ENCODE peak calls at places on chromosome 22, in six cellular contexts. One of them, this sample, is unnamed.
A peak's percentile ranks its signal among the peaks of the same experiment; 100 is the strongest.

GRCh38 chr22:46604306-46604690 is 15.9 kb upstream of the GRAMD4 start:
- DNase-seq in NCI-H2029: no peak
- DNase-seq in left ventricle myocardium inferior: no peak
- DNase-seq in left ventricle myocardium superior: peak; percentile 47
- DNase-seq in immature natural killer cell: peak; percentile 75
- DNase-seq in nephron progenitor cell: no peak
- DNase-seq in this sample: no peak

GRCh38 chr22:45225732-45226560 is 14.7 kb downstream of the KIAA0930 start:
- DNase-seq in NCI-H2029: no peak
- DNase-seq in left ventricle myocardium superior: no peak
- DNase-seq in left ventricle myocardium inferior: no peak
- DNase-seq in immature natural killer cell: no peak
- DNase-seq in nephron progenitor cell: no peak
- DNase-seq in this sample: no peak

GRCh38 chr22:39528080-39528661 is 4.4 kb downstream of the RPS19BP1 start:
- DNase-seq in nephron progenitor cell: no peak
- DNase-seq in immature natural killer cell: no peak
- DNase-seq in NCI-H2029: no peak
- DNase-seq in left ventricle myocardium superior: no peak
- DNase-seq in left ventricle myocardium inferior: no peak
- DNase-seq in this sample: no peak

GRCh38 chr22:40560551-40560950 is 76.0 kb downstream of the MRTFA start:
- DNase-seq in nephron progenitor cell: no peak
- DNase-seq in left ventricle myocardium inferior: no peak
- DNase-seq in left ventricle myocardium superior: no peak
- DNase-seq in NCI-H2029: no peak
- DNase-seq in immature natural killer cell: no peak
- DNase-seq in this sample: no peak

GRCh38 chr22:44137415-44137814 is 43.3 kb upstream of the PARVG start:
- DNase-seq in left ventricle myocardium superior: no peak
- DNase-seq in left ventricle myocardium inferior: no peak
- DNase-seq in nephron progenitor cell: no peak
- DNase-seq in NCI-H2029: no peak
- DNase-seq in immature natural killer cell: no peak
- DNase-seq in this sample: no peak

GRCh38 chr22:46537946-46538815 is 761 bp upstream of the CELSR1 start:
- DNase-seq in left ventricle myocardium superior: peak; percentile 52
- DNase-seq in NCI-H2029: no peak
- DNase-seq in nephron progenitor cell: peak; percentile 62
- DNase-seq in immature natural killer cell: no peak
- DNase-seq in left ventricle myocardium inferior: peak; percentile 18
- DNase-seq in this sample: no peak

GRCh38 chr22:40385041-40385782 is 14.8 kb downstream of the SGSM3 start:
- DNase-seq in nephron progenitor cell: no peak
- DNase-seq in immature natural killer cell: peak; percentile 26
- DNase-seq in left ventricle myocardium inferior: no peak
- DNase-seq in NCI-H2029: no peak
- DNase-seq in left ventricle myocardium superior: no peak
- DNase-seq in this sample: peak; percentile 82

GRCh38 chr22:35470903-35471321 is 69.7 kb upstream of the RASD2 start:
- DNase-seq in nephron progenitor cell: no peak
- DNase-seq in left ventricle myocardium superior: no peak
- DNase-seq in immature natural killer cell: no peak
- DNase-seq in NCI-H2029: no peak
- DNase-seq in left ventricle myocardium inferior: no peak
- DNase-seq in this sample: no peak

GRCh38 chr22:44067033-44067432 is 42.9 kb downstream of the PARVB start:
- DNase-seq in left ventricle myocardium inferior: no peak
- DNase-seq in nephron progenitor cell: no peak
- DNase-seq in NCI-H2029: no peak
- DNase-seq in immature natural killer cell: no peak
- DNase-seq in left ventricle myocardium superior: no peak
- DNase-seq in this sample: no peak

GRCh38 chr22:27972732-27973698 is 54.0 kb upstream of the PITPNB start:
- DNase-seq in nephron progenitor cell: no peak
- DNase-seq in left ventricle myocardium inferior: no peak
- DNase-seq in left ventricle myocardium superior: no peak
- DNase-seq in NCI-H2029: no peak
- DNase-seq in immature natural killer cell: no peak
- DNase-seq in this sample: no peak

GRCh38 chr22:18154821-18155390 is 4.9 kb downstream of the USP18 start:
- DNase-seq in left ventricle myocardium inferior: no peak
- DNase-seq in left ventricle myocardium superior: no peak
- DNase-seq in immature natural killer cell: no peak
- DNase-seq in NCI-H2029: no peak
- DNase-seq in nephron progenitor cell: no peak
- DNase-seq in this sample: no peak

GRCh38 chr22:23520875-23521441 is 59.1 kb downstream of the IGLL1 start:
- DNase-seq in immature natural killer cell: no peak
- DNase-seq in NCI-H2029: no peak
- DNase-seq in left ventricle myocardium inferior: peak; percentile 40
- DNase-seq in nephron progenitor cell: peak; percentile 56
- DNase-seq in left ventricle myocardium superior: peak; percentile 67
- DNase-seq in this sample: no peak

GRCh38 chr22:37777122-37777687 is 30.5 kb upstream of the GCAT start:
- DNase-seq in nephron progenitor cell: peak; percentile 23
- DNase-seq in left ventricle myocardium inferior: no peak
- DNase-seq in left ventricle myocardium superior: no peak
- DNase-seq in NCI-H2029: peak; percentile 80
- DNase-seq in immature natural killer cell: no peak
- DNase-seq in this sample: peak; percentile 47

GRCh38 chr22:18987765-18988164 is 51.7 kb upstream of the PRODH start:
- DNase-seq in nephron progenitor cell: peak; percentile 36
- DNase-seq in NCI-H2029: no peak
- DNase-seq in left ventricle myocardium superior: no peak
- DNase-seq in left ventricle myocardium inferior: no peak
- DNase-seq in immature natural killer cell: no peak
- DNase-seq in this sample: no peak

GRCh38 chr22:50531546-50532352 is 1.9 kb upstream of the TYMP start:
- DNase-seq in left ventricle myocardium inferior: peak; percentile 88
- DNase-seq in immature natural killer cell: peak; percentile 60
- DNase-seq in nephron progenitor cell: peak; percentile 74
- DNase-seq in NCI-H2029: no peak
- DNase-seq in left ventricle myocardium superior: peak; percentile 90
- DNase-seq in this sample: peak; percentile 72

GRCh38 chr22:48650323-48651035 is 1177.2 kb downstream of the BRD1 start:
- DNase-seq in nephron progenitor cell: no peak
- DNase-seq in NCI-H2029: no peak
- DNase-seq in immature natural killer cell: no peak
- DNase-seq in left ventricle myocardium inferior: no peak
- DNase-seq in left ventricle myocardium superior: peak; percentile 9
- DNase-seq in this sample: no peak

GRCh38 chr22:30777589-30777988 is 82.9 kb downstream of the OSBP2 start:
- DNase-seq in immature natural killer cell: no peak
- DNase-seq in nephron progenitor cell: no peak
- DNase-seq in NCI-H2029: no peak
- DNase-seq in left ventricle myocardium inferior: no peak
- DNase-seq in left ventricle myocardium superior: no peak
- DNase-seq in this sample: no peak

GRCh38 chr22:35116817-35117216 is 50.9 kb downstream of the ISX start:
- DNase-seq in immature natural killer cell: no peak
- DNase-seq in left ventricle myocardium inferior: no peak
- DNase-seq in nephron progenitor cell: no peak
- DNase-seq in NCI-H2029: no peak
- DNase-seq in left ventricle myocardium superior: no peak
- DNase-seq in this sample: no peak

GRCh38 chr22:45831394-45831793 is 145.6 kb downstream of the WNT7B start:
- DNase-seq in nephron progenitor cell: no peak
- DNase-seq in left ventricle myocardium superior: no peak
- DNase-seq in immature natural killer cell: no peak
- DNase-seq in NCI-H2029: no peak
- DNase-seq in left ventricle myocardium inferior: no peak
- DNase-seq in this sample: peak; percentile 31

GRCh38 chr22:30649430-30650007 is 13.9 kb downstream of the SLC35E4 start:
- DNase-seq in nephron progenitor cell: no peak
- DNase-seq in left ventricle myocardium superior: no peak
- DNase-seq in NCI-H2029: no peak
- DNase-seq in left ventricle myocardium inferior: peak; percentile 24
- DNase-seq in immature natural killer cell: no peak
- DNase-seq in this sample: no peak

GRCh38 chr22:41352058-41352457 is 29.7 kb upstream of the TEF start:
- DNase-seq in left ventricle myocardium inferior: no peak
- DNase-seq in immature natural killer cell: no peak
- DNase-seq in NCI-H2029: peak; percentile 18
- DNase-seq in nephron progenitor cell: no peak
- DNase-seq in left ventricle myocardium superior: no peak
- DNase-seq in this sample: no peak

GRCh38 chr22:47835726-47836125 is 1073.3 kb downstream of the TBC1D22A start:
- DNase-seq in immature natural killer cell: no peak
- DNase-seq in left ventricle myocardium inferior: no peak
- DNase-seq in left ventricle myocardium superior: no peak
- DNase-seq in NCI-H2029: no peak
- DNase-seq in nephron progenitor cell: no peak
- DNase-seq in this sample: no peak

GRCh38 chr22:48531108-48531507 is 1296.6 kb downstream of the BRD1 start:
- DNase-seq in left ventricle myocardium superior: no peak
- DNase-seq in NCI-H2029: no peak
- DNase-seq in nephron progenitor cell: no peak
- DNase-seq in left ventricle myocardium inferior: no peak
- DNase-seq in immature natural killer cell: no peak
- DNase-seq in this sample: no peak

This sample was measured in OCI-LY7.